ENCODE peak calls at places on chromosomes 6 and 20, in four cellular contexts. O is left lung, H is WERI-Rb-1, F is breast epithelium. M is an unnamed sample.

GRCh38 chr6:26240157-26240980 is 124.6 kb upstream of the BTN3A2 start:
- DNase-seq in H (no peak), O (peak; percentile 86), F (peak; percentile 62), M (no peak)

GRCh38 chr20:35190556-35190955 is 18.7 kb downstream of the PROCR start:
- DNase-seq in O (no peak), F (no peak), H (no peak), M (no peak)

GRCh38 chr6:152948150-152948768 is 34.6 kb downstream of the FBXO5 start:
- DNase-seq in O (no peak), H (no peak), F (no peak), M (peak; percentile 27)

GRCh38 chr20:44523746-44524145 is 1.9 kb upstream of the SERINC3 start:
- DNase-seq in O (no peak), F (no peak), H (no peak), M (no peak)

GRCh38 chr6:141426400-141426980 is 706.2 kb upstream of the GJE1 start:
- DNase-seq in F (no peak), H (no peak), O (no peak), M (no peak)

GRCh38 chr6:41629128-41629527 is 9.1 kb upstream of the MDFI start:
- DNase-seq in F (no peak), H (no peak), O (no peak), M (no peak)

GRCh38 chr6:38572186-38572813 is 67.4 kb downstream of the BTBD9 start:
- DNase-seq in F (no peak), H (no peak), O (no peak), M (no peak)

GRCh38 chr6:10555625-10556309 is 34.6 kb downstream of the GCNT2 start:
- DNase-seq in H (peak; percentile 87), F (peak; percentile 56), O (no peak), M (peak; percentile 13)

GRCh38 chr6:127102299-127102698 is 16.2 kb upstream of the RSPO3 start:
- DNase-seq in H (no peak), F (no peak), O (no peak), M (no peak)

GRCh38 chr6:142945071-142945445 is at the start of gene HIVEP2:
- DNase-seq in O (peak; percentile 96), F (peak; percentile 82), H (peak; percentile 61), M (peak; percentile 50)

GRCh38 chr20:14924433-14924832 is 587.0 kb upstream of the FLRT3 start:
- DNase-seq in O (no peak), F (no peak), H (no peak), M (no peak)

GRCh38 chr20:528923-529594 is 14.5 kb downstream of the CSNK2A1 start:
- DNase-seq in O (no peak), F (no peak), H (no peak), M (no peak)

GRCh38 chr20:35831029-35831428 is 59.2 kb downstream of the PHF20 start:
- DNase-seq in O (no peak), F (no peak), H (no peak), M (no peak)

GRCh38 chr20:43844778-43845614 is 69.7 kb upstream of the TOX2 start:
- DNase-seq in F (no peak), H (no peak), O (no peak), M (no peak)

GRCh38 chr6:124961784-124962611 is at the start of gene RNF217:
- DNase-seq in H (peak; percentile 78), F (no peak), O (peak; percentile 88), M (peak; percentile 42)

GRCh38 chr6:85798934-85799490 is 156.3 kb upstream of the SYNCRIP start:
- DNase-seq in F (no peak), H (no peak), O (no peak), M (no peak)

GRCh38 chr6:41653642-41654432 is 15.6 kb downstream of the MDFI start:
- DNase-seq in F (no peak), O (no peak), H (no peak), M (no peak)

GRCh38 chr6:79266051-79266450 is 31.6 kb upstream of the HMGN3 start:
- DNase-seq in F (no peak), H (no peak), O (no peak), M (no peak)

GRCh38 chr6:119966484-119966883 is 616.9 kb upstream of the MAN1A1 start:
- DNase-seq in H (peak; percentile 46), F (no peak), O (peak; percentile 41), M (peak; percentile 27)

GRCh38 chr6:161058746-161059145 is 67.2 kb downstream of the MAP3K4 start:
- DNase-seq in H (no peak), O (no peak), F (no peak), M (no peak)

GRCh38 chr20:32127347-32127746 is 17.8 kb downstream of the TM9SF4 start:
- DNase-seq in F (no peak), O (no peak), H (no peak), M (no peak)

DNA sequence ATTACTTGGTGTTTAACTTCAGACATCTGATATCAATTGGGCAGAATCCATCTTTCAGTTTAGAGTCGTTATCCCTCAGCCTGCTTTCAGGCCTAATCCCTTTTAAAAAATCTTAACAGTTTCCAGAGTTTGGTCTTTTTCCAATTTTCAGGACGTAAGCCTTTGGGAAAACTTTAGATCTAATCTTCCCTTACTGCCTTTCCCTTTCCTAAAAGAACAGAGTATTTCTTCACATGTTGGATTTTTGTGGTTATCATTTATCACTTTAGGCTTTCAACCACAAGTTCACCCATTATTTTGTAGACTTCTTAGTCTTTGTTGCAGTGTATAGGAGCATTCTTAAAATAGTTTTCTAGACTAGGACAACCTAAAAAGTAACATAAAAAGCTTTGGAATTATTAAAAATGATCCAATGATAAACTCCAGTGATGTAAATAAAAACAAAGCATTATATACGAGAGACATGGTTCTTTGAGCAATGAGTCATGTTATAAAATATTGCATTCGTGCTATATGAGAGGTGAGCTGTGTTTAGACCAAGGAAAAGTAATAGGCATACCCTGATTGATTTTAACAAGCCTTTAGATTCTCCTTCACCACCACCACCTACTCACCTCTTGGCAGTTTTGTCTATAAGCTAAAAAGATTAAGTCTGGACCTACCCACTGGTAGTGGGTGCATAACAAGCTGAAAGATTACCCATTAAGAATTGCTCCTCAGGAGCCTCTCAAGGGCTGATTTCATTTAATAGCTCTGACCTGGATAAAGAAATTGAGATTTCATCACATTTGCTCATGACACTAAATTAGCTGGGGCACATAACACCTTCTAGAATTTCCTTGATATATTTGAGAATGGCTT is 90.5 kb upstream of the MCHR2 start:
- DNase-seq in O (no peak), F (no peak), H (no peak), M (no peak)
- TF ChIP-seq CTCF in O (no peak), F (no peak), H (no peak), M (no peak)

DNA sequence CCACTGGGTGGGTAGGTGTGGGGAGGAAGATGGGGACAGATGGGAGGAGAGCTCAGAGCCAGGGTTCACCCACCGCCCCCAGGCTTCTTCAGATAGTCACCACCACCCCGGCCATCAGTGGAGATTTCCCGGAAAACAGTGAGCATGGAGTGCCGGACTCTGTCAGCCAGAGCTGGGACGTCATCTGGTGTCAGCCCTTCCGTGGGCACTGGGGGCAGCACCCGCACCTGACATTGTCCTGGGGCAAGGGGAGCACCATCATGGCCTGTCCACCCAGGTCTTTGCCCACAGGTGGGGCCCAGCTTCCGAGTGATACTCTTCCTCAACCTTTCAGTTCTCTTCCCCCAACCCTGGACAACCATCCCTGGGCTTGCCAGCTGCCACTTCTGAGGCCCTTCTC is 4.8 kb downstream of the EGFL8 start:
- DNase-seq in F (no peak), O (peak; percentile 45), H (no peak), M (no peak)
- TF ChIP-seq CTCF in F (no peak), O (no peak), H (peak; percentile 35), M (no peak)

GRCh38 chr6:13187692-13188091 is 140.6 kb downstream of the TBC1D7 start:
- DNase-seq in O (no peak), H (no peak), F (no peak), M (no peak)
- TF ChIP-seq CTCF in O (no peak), H (no peak), F (no peak), M (no peak)

DNA sequence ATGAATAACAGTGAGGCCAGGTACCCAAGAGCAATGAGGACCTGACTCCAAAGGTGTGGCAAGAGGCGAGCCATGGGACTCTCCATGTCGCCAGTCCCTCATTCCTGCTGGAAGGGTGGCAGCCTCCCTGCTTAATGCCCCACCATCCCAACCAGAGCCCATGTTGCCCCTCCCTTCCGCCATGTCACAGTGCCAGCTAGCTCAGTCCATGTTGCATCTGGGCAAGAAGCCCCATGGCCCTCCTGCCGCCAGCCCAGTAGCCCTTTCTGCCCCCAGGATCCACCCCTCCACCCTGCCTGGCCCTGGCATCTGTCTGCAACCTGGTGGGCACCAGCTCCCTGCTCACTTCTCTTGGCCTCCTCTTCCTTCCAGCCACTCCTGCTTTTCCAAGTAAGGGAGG is 6.0 kb upstream of the CPNE5 start:
- DNase-seq in O (no peak), F (no peak), H (no peak), M (no peak)
- TF ChIP-seq CTCF in O (no peak), F (no peak), H (no peak), M (no peak)

DNA sequence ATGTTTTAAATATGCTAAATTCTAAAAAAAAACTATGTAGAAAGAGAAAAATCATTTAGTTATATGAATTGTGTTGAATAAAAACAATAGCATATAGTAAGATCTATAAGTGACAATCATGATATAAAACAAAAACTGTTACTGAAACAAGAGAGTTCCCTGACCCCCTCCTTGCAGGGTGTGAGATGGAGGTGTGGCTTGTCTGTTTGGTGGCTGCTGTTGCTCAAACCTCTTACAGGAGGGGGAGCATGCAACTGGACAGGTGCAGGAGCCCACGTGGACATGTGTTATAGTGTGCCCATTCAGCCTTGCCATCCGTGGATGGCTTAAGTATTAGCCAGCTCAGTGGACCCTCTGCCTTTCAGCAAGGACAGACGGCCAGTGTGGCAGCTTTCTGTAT is 206.7 kb downstream of the MOXD1 start:
- DNase-seq in H (no peak), F (no peak), O (no peak), M (no peak)
- TF ChIP-seq CTCF in H (no peak), F (no peak), O (no peak), M (no peak)

M was measured in BE2C.